ENCODE peak calls at places on chromosomes 12 and 14, in four cellular contexts. X is stimulated activated effector memory CD8-positive, alpha-beta T cell treated with anti-CD3 and anti-CD28 coated beads, Interleukin-12 subunit alpha, Interleukin-12 subunit beta, amount 100 ng/mL, for 72 hours; W is stimulated activated CD4-positive, alpha-beta T cell treated with anti-CD3 and anti-CD28 coated beads, TNF-alpha, amount 100 ng/mL, for 1 hour; Z is NCI-H2081. N is an unnamed sample.

GRCh38 chr14:96117101-96117897 is 78.1 kb downstream of the C14orf132 start:
- DNase-seq in X (no peak), W (no peak), Z (peak; percentile 15), N (no peak)

GRCh38 chr12:89770391-89770790 is 61.8 kb upstream of the ATP2B1 start:
- DNase-seq in X (no peak), W (no peak), Z (no peak), N (no peak)

GRCh38 chr12:23813206-23813605 is 136.3 kb downstream of the SOX5 start:
- DNase-seq in X (no peak), W (no peak), Z (no peak), N (no peak)

GRCh38 chr12:130240831-130241590 is 78.7 kb downstream of the FZD10 start:
- DNase-seq in X (no peak), W (no peak), Z (no peak), N (no peak)

GRCh38 chr14:88129306-88130056 is 124.5 kb downstream of the GPR65 start:
- DNase-seq in X (no peak), W (no peak), Z (no peak), N (peak; percentile 60)

GRCh38 chr14:106846218-106846617 is 1319.8 kb downstream of the TMEM121 start:
- DNase-seq in X (no peak), W (no peak), Z (no peak), N (no peak)

GRCh38 chr12:91604897-91605296 is 422.3 kb upstream of the DCN start:
- DNase-seq in X (no peak), W (no peak), Z (no peak), N (no peak)

GRCh38 chr12:50197297-50197727 is 30.1 kb upstream of the CERS5 start:
- DNase-seq in X (no peak), W (no peak), Z (no peak), N (no peak)

GRCh38 chr12:110825530-110825929 is 21.3 kb upstream of the CCDC63 start:
- DNase-seq in X (no peak), W (no peak), Z (no peak), N (no peak)

GRCh38 chr12:7207866-7208612 is 18.6 kb downstream of the PEX5 start:
- DNase-seq in X (no peak), W (no peak), Z (no peak), N (no peak)

GRCh38 chr12:124913474-124914391 is 717 bp downstream of the UBC start:
- DNase-seq in X (peak; percentile 85), W (peak; percentile 85), Z (no peak), N (no peak)

GRCh38 chr14:72608391-72609204 is 285.3 kb downstream of the DPF3 start:
- DNase-seq in X (no peak), W (no peak), Z (no peak), N (peak; percentile 84)

GRCh38 chr14:91368681-91369416 is 48.8 kb downstream of the CCDC88C start:
- DNase-seq in X (no peak), W (no peak), Z (no peak), N (no peak)

GRCh38 chr12:11568762-11569478 is 80.6 kb upstream of the ETV6 start:
- DNase-seq in X (no peak), W (no peak), Z (no peak), N (no peak)

GRCh38 chr12:96131230-96131788 is 62.9 kb upstream of the ELK3 start:
- DNase-seq in X (no peak), W (no peak), Z (no peak), N (no peak)

GRCh38 chr12:48681416-48681737 is 661 bp downstream of the KANSL2 start:
- DNase-seq in X (no peak), W (no peak), Z (no peak), N (peak; percentile 4)

GRCh38 chr14:64198021-64198420 is 96.2 kb downstream of the ESR2 start:
- DNase-seq in X (no peak), W (no peak), Z (no peak), N (no peak)

GRCh38 chr14:49480053-49480452 is 106.1 kb downstream of the RPS29 start:
- DNase-seq in X (no peak), W (no peak), Z (no peak), N (no peak)

GRCh38 chr14:79186523-79186922 is 1016.4 kb downstream of the NRXN3 start:
- DNase-seq in X (no peak), W (no peak), Z (no peak), N (no peak)

GRCh38 chr12:64522316-64522715 is 70.4 kb downstream of the TBK1 start:
- DNase-seq in X (no peak), W (no peak), Z (no peak), N (no peak)

GRCh38 chr14:37585101-37585479 is 10.0 kb downstream of the FOXA1 start:
- DNase-seq in X (no peak), W (no peak), Z (peak; percentile 6), N (no peak)

GRCh38 chr14:96671218-96671617 is 126.0 kb upstream of the VRK1 start:
- DNase-seq in X (no peak), W (no peak), Z (no peak), N (no peak)

GRCh38 chr14:24397639-24398297 is 1.0 kb upstream of the NYNRIN start:
- DNase-seq in X (no peak), W (no peak), Z (no peak), N (no peak)

GRCh38 chr14:24013654-24014514 is 25.2 kb downstream of the DHRS4L2 start:
- DNase-seq in X (peak; percentile 32), W (no peak), Z (peak; percentile 74), N (peak; percentile 46)

N was measured in GM04504.